ENCODE peak calls at places on chromosomes 6 and 20, in ten cellular contexts. X, E, R, V, G, Z, D, M, O and K are unnamed samples.

GRCh38 chr20:25288291-25289181 is 40.7 kb downstream of the PYGB start:
- DNase-seq in V (no peak), E (no peak), M (no peak), O (peak; percentile 37), X (peak; percentile 19), D (no peak), R (no peak), Z (no peak), G (no peak), K (no peak)

GRCh38 chr6:154786144-154786868 is 53.1 kb downstream of the SCAF8 start:
- DNase-seq in V (no peak), X (no peak), E (no peak), O (no peak), Z (no peak), M (no peak), D (no peak), R (no peak), G (no peak), K (no peak)

GRCh38 chr20:47740225-47741184 is 44.8 kb downstream of the SULF2 start:
- DNase-seq in Z (no peak), X (peak; percentile 58), E (no peak), M (no peak), G (no peak), R (peak; percentile 25), V (no peak), D (no peak), O (peak; percentile 67), K (no peak)

GRCh38 chr20:24470782-24471582 is 1.6 kb downstream of the SYNDIG1 start:
- DNase-seq in E (no peak), R (peak; percentile 15), M (no peak), V (no peak), Z (no peak), D (no peak), X (no peak), O (no peak), G (no peak), K (no peak)

GRCh38 chr20:53297154-53297529 is 296.5 kb downstream of the ZNF217 start:
- DNase-seq in G (no peak), M (no peak), Z (no peak), O (no peak), E (no peak), V (no peak), X (no peak), D (no peak), R (no peak), K (no peak)

GRCh38 chr6:140711019-140711613 is 1336.7 kb upstream of the CITED2 start:
- DNase-seq in E (no peak), R (no peak), O (no peak), Z (no peak), X (no peak), V (no peak), G (no peak), M (no peak), D (peak; percentile 5), K (no peak)

GRCh38 chr20:63473555-63474449 is 1.3 kb upstream of the KCNQ2 start:
- DNase-seq in D (no peak), R (peak; percentile 52), Z (no peak), V (no peak), X (peak; percentile 22), G (no peak), O (no peak), M (no peak), E (no peak), K (no peak)

GRCh38 chr20:63117661-63118302 is 98.1 kb downstream of the YTHDF1 start:
- DNase-seq in X (peak; percentile 1), M (no peak), O (peak; percentile 28), R (no peak), G (no peak), Z (no peak), D (no peak), E (no peak), V (no peak), K (no peak)

GRCh38 chr6:57262901-57263694 is 41.0 kb upstream of the RAB23 start:
- DNase-seq in Z (no peak), V (peak; percentile 65), D (no peak), R (no peak), O (no peak), G (no peak), E (no peak), M (no peak), X (no peak), K (no peak)

GRCh38 chr20:24639167-24639548 is 169.7 kb downstream of the SYNDIG1 start:
- DNase-seq in O (no peak), M (no peak), R (no peak), E (no peak), X (no peak), D (no peak), G (no peak), Z (no peak), V (no peak), K (no peak)

GRCh38 chr20:58976095-58976730 is 4.8 kb upstream of the NELFCD start:
- DNase-seq in R (no peak), M (no peak), Z (no peak), G (no peak), X (no peak), E (no peak), O (no peak), V (no peak), D (no peak), K (no peak)

GRCh38 chr6:151096255-151096612 is 143.5 kb upstream of the AKAP12 start:
- DNase-seq in V (no peak), Z (no peak), G (no peak), X (no peak), D (no peak), O (no peak), E (no peak), M (no peak), R (no peak), K (no peak)